ENCODE peak calls at places on chromosomes 5 and 9, in nine cellular contexts. D is keratinocyte, X is hepatocyte, T is GM23248, S is GM12878, K is endothelial cell of umbilical vein, I is HepG2, V is PC-3, H is MM.1S. G is an unnamed sample.
A peak's percentile ranks its signal among the peaks of the same experiment; 100 is the strongest.

GRCh38 chr9:95839012-95839411 is 36.5 kb upstream of the ERCC6L2 start:
- DNase-seq in D (no peak), X (no peak), T (no peak), S (no peak), K (no peak), I (no peak), V (no peak), H (no peak), G (no peak)

GRCh38 chr5:149802008-149802407 is 71.9 kb downstream of the PPARGC1B start:
- DNase-seq in D (no peak), X (no peak), T (no peak), S (no peak), K (no peak), I (no peak), V (no peak), H (no peak), G (no peak)

GRCh38 chr9:135230817-135231520 is 143.5 kb downstream of the OLFM1 start:
- DNase-seq in D (no peak), X (no peak), T (no peak), S (no peak), K (no peak), I (no peak), V (no peak), H (no peak), G (no peak)

GRCh38 chr9:131273791-131274673 is 2.3 kb downstream of the FAM78A start:
- DNase-seq in D (no peak), X (no peak), T (no peak), S (no peak), K (peak; percentile 64), I (no peak), V (no peak), H (peak; percentile 46), G (no peak)

GRCh38 chr9:134626576-134627416 is 14.8 kb upstream of the COL5A1 start:
- DNase-seq in D (no peak), X (peak; percentile 58), T (no peak), S (no peak), K (no peak), I (no peak), V (peak; percentile 43), H (no peak), G (peak; percentile 59)

GRCh38 chr9:70479880-70480291 is 65.4 kb upstream of the KLF9 start:
- DNase-seq in D (no peak), X (peak; percentile 50), T (peak; percentile 63), S (no peak), K (no peak), I (no peak), V (no peak), H (no peak), G (peak; percentile 79)

GRCh38 chr5:158063052-158063451 is 204.1 kb upstream of the CLINT1 start:
- DNase-seq in D (no peak), X (no peak), T (no peak), S (no peak), K (no peak), I (no peak), V (no peak), H (no peak), G (no peak)

GRCh38 chr5:119083679-119084078 is 12.8 kb downstream of the DMXL1 start:
- DNase-seq in D (no peak), X (no peak), T (no peak), S (no peak), K (no peak), I (no peak), V (no peak), H (no peak), G (no peak)

GRCh38 chr5:14190194-14191164 is 47.3 kb downstream of the TRIO start:
- DNase-seq in D (peak; percentile 82), X (peak; percentile 69), T (peak; percentile 99), S (no peak), K (peak; percentile 93), I (no peak), V (peak; percentile 99), H (no peak), G (peak; percentile 99)

GRCh38 chr5:150164640-150165039 is 1.9 kb upstream of the CDX1 start:
- DNase-seq in D (no peak), X (no peak), T (peak; percentile 45), S (no peak), K (no peak), I (no peak), V (no peak), H (no peak), G (peak; percentile 25)

GRCh38 chr5:177189965-177190364 is 56.4 kb downstream of the NSD1 start:
- DNase-seq in D (no peak), X (no peak), T (no peak), S (no peak), K (no peak), I (no peak), V (no peak), H (no peak), G (no peak)

GRCh38 chr9:21964925-21965385 is 29.2 kb downstream of the CDKN2A start:
- DNase-seq in D (no peak), X (peak; percentile 54), T (peak; percentile 63), S (no peak), K (peak; percentile 27), I (no peak), V (peak; percentile 13), H (peak; percentile 13), G (no peak)

DNA sequence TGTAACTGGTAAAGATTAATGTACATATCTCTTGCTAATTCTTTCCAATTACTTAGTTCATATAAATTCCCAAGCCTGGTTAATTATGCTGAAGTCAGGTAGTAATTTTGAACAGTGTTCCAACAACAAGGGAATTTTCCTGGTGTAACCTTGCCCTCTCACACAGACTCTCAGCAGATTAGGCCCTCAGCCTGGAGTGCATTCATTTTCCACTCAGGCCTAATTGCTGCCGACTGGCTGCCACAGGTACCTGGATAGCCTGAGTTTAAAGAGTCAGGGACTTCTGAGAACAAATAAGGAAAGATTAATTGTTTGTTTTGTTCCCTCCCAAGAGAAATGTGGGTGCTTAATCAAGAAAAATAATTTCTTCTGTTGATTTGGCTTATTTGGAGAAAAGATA is 71.4 kb downstream of the PPIC start:
- DNase-seq in D (no peak), X (no peak), T (no peak), S (no peak), K (no peak), I (no peak), V (no peak), H (no peak), G (no peak)
- H2AFZ ChIP-seq in D (no peak overlapping the region), X (no peak overlapping the region), T (no peak overlapping the region), S (no peak overlapping the region), K (no peak overlapping the region), I (no peak overlapping the region), V (no peak overlapping the region), H (no peak overlapping the region), G (no peak overlapping the region)

DNA sequence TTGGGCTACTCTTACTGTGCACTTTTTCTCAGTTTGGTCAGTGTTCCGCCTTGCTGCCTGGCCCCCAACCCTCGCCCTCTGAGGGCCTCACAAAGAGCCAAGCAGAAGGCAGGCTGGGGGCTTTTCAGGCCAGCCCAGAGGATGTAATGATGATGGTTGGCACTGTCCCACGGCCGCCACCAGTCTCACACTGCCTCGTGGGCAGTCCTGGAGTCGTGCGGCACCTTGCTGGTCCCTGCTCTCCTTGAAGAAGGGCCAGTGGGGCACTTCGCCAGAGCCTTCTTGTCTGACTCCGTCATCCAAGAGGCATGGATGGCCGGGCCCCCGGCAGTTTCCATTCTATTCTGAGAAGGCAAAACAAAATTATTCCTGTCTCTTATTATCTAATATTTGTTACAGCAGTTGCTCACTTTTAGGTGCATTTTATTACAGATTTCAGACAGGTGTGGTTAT is 21.0 kb downstream of the TENT4A start:
- DNase-seq in D (no peak), X (no peak), T (peak; percentile 66), S (no peak), K (no peak), I (no peak), V (no peak), H (no peak), G (peak; percentile 56)
- H4K20me1 ChIP-seq in D (peaks cover 5% of the 10 kb centered on the region), X (peaks cover 79% of the 10 kb centered on the region), T (no peaks in the 10 kb centered on the region), S (no peaks in the 10 kb centered on the region), K (no peaks in the 10 kb centered on the region), I (peaks cover 39% of the 10 kb centered on the region), V (peaks cover 52% of the 10 kb centered on the region), H (no peaks in the 10 kb centered on the region), G (peaks cover 36% of the 10 kb centered on the region)

DNA sequence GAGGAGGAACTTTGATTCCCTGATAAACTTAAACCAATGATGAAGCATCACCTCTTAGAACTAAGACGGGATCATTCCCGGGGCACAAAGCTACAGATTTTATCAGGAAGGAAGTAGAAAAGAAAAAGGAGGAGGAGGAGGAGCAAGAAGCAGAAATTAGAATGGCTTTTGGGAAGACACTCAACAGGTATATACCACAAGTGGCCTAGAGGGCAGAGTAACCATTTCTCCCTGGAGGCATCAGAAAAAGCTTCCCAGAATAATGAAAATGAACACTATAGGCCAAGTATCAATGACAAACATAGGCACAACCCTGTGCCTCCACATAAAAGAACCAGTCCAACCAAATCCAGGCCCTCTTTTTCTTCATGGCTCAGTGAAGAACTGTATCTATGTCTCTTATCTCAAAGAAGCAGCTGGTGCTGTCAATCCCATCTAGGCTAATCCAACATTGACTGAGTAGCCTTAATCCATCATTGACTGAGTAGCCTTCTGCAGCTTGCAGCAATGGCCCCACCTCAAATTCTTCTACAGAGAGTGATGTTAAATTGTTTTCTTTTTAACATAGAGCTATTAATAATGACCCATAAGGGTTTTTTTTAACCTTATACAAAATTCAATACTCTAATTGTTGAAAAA is 178.8 kb upstream of the KIF2A start:
- DNase-seq in D (no peak), X (no peak), T (no peak), S (no peak), K (no peak), I (no peak), V (no peak), H (no peak), G (no peak)
- H2AFZ ChIP-seq in D (no peak overlapping the region), X (no peak overlapping the region), T (no peak overlapping the region), S (no peak overlapping the region), K (no peak overlapping the region), I (no peak overlapping the region), V (no peak overlapping the region), H (no peak overlapping the region), G (no peak overlapping the region)

GRCh38 chr5:68381060-68381459 is 165.5 kb downstream of the PIK3R1 start:
- DNase-seq in D (no peak), X (no peak), T (no peak), S (no peak), K (no peak), I (no peak), V (no peak), H (no peak), G (no peak)

GRCh38 chr5:68381909-68382308 is 166.4 kb downstream of the PIK3R1 start:
- DNase-seq in D (no peak), X (no peak), T (no peak), S (no peak), K (no peak), I (no peak), V (no peak), H (no peak), G (no peak)

GRCh38 chr5:68382640-68383039 is 167.1 kb downstream of the PIK3R1 start:
- DNase-seq in D (no peak), X (no peak), T (peak; percentile 38), S (no peak), K (peak; percentile 28), I (no peak), V (no peak), H (no peak), G (peak; percentile 6)

GRCh38 chr5:68384936-68385594 is 169.5 kb downstream of the PIK3R1 start:
- DNase-seq in D (no peak), X (no peak), T (no peak), S (no peak), K (peak; percentile 8), I (no peak), V (no peak), H (no peak), G (no peak)

DNA sequence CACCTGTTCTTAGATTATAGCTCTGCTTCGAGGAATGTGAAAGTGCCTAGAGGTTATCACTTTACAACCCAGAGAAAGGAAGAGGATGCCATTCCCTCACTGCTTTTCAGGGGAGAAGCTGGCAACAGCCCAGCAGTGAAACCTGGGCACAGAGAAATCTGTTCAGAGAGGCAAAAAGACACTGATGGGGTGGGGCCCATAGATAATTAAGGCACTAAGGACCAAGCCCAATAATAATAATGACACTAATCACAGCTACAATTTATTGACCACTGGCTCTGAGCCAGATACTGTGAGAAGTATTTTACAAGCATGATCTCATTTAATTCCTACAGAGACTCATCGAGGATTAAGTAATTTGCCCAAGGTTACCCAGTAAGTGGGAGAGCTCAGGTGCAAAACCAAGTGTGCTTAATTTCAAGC is 168.3 kb downstream of the PIK3R1 start:
- DNase-seq in D (no peak), X (no peak), T (no peak), S (no peak), K (no peak), I (no peak), V (no peak), H (no peak), G (no peak)
- H4K20me1 ChIP-seq in D (no peaks in the 10 kb centered on the region), X (no peaks in the 10 kb centered on the region), T (no peaks in the 10 kb centered on the region), S (no peaks in the 10 kb centered on the region), K (no peaks in the 10 kb centered on the region), I (no peaks in the 10 kb centered on the region), V (no peaks in the 10 kb centered on the region), H (no peaks in the 10 kb centered on the region), G (no peaks in the 10 kb centered on the region)

G was measured in IMR-90.